ENCODE peak calls at places on chromosomes 4 and X, in nine cellular contexts. One of them, this sample, is unnamed.

GRCh38 chrX:42975906-42976305 is 197.9 kb upstream of the PPP1R2C start:
- DNase-seq in AG09319: no peak
- DNase-seq in iPS-NIHi11: no peak
- DNase-seq in T-helper 2 cell: no peak
- DNase-seq in adipocyte: no peak
- DNase-seq in AG09309: no peak
- DNase-seq in GM04503: no peak
- DNase-seq in mucosa of descending colon: no peak
- DNase-seq in AG20443: no peak
- DNase-seq in this sample: no peak

GRCh38 chrX:129759576-129760061 is 20.1 kb upstream of the SASH3 start:
- DNase-seq in AG20443: peak; percentile 51
- DNase-seq in GM04503: peak; percentile 44
- DNase-seq in iPS-NIHi11: no peak
- DNase-seq in AG09319: peak; percentile 28
- DNase-seq in T-helper 2 cell: no peak
- DNase-seq in mucosa of descending colon: no peak
- DNase-seq in adipocyte: peak; percentile 73
- DNase-seq in AG09309: peak; percentile 62
- DNase-seq in this sample: no peak

GRCh38 chr4:54099287-54099958 is 540 bp upstream of the GSX2 start:
- DNase-seq in GM04503: no peak
- DNase-seq in AG20443: no peak
- DNase-seq in T-helper 2 cell: no peak
- DNase-seq in adipocyte: peak; percentile 10
- DNase-seq in mucosa of descending colon: no peak
- DNase-seq in AG09319: no peak
- DNase-seq in iPS-NIHi11: no peak
- DNase-seq in AG09309: no peak
- DNase-seq in this sample: no peak

GRCh38 chr4:108821056-108821925 is 58.4 kb upstream of the ETNPPL start:
- DNase-seq in T-helper 2 cell: no peak
- DNase-seq in mucosa of descending colon: no peak
- DNase-seq in AG09319: no peak
- DNase-seq in iPS-NIHi11: no peak
- DNase-seq in AG20443: no peak
- DNase-seq in GM04503: no peak
- DNase-seq in adipocyte: peak; percentile 61
- DNase-seq in AG09309: no peak
- DNase-seq in this sample: no peak

GRCh38 chr4:188754372-188755002 is 615.2 kb downstream of the TRIML1 start:
- DNase-seq in mucosa of descending colon: no peak
- DNase-seq in AG20443: no peak
- DNase-seq in adipocyte: no peak
- DNase-seq in AG09309: no peak
- DNase-seq in iPS-NIHi11: no peak
- DNase-seq in AG09319: no peak
- DNase-seq in GM04503: no peak
- DNase-seq in T-helper 2 cell: no peak
- DNase-seq in this sample: no peak

GRCh38 chr4:8182858-8183725 is 16.0 kb upstream of the SH3TC1 start:
- DNase-seq in iPS-NIHi11: no peak
- DNase-seq in adipocyte: peak; percentile 55
- DNase-seq in mucosa of descending colon: peak; percentile 96
- DNase-seq in T-helper 2 cell: no peak
- DNase-seq in AG09309: peak; percentile 52
- DNase-seq in AG20443: peak; percentile 95
- DNase-seq in AG09319: peak; percentile 71
- DNase-seq in GM04503: peak; percentile 27
- DNase-seq in this sample: no peak

GRCh38 chr4:169024762-169025161 is 14.7 kb upstream of the CBR4 start:
- DNase-seq in GM04503: no peak
- DNase-seq in AG09309: no peak
- DNase-seq in AG09319: no peak
- DNase-seq in iPS-NIHi11: peak; percentile 34
- DNase-seq in mucosa of descending colon: no peak
- DNase-seq in T-helper 2 cell: no peak
- DNase-seq in AG20443: peak; percentile 68
- DNase-seq in adipocyte: peak; percentile 82
- DNase-seq in this sample: no peak

GRCh38 chrX:31546130-31546529 is 474.3 kb upstream of the FTHL17 start:
- DNase-seq in iPS-NIHi11: peak; percentile 3
- DNase-seq in GM04503: peak; percentile 42
- DNase-seq in AG09319: no peak
- DNase-seq in T-helper 2 cell: no peak
- DNase-seq in AG20443: peak; percentile 84
- DNase-seq in mucosa of descending colon: no peak
- DNase-seq in adipocyte: peak; percentile 47
- DNase-seq in AG09309: peak; percentile 61
- DNase-seq in this sample: no peak

GRCh38 chr4:72112514-72113156 is 80.8 kb downstream of the NPFFR2 start:
- DNase-seq in adipocyte: peak; percentile 35
- DNase-seq in iPS-NIHi11: no peak
- DNase-seq in AG09319: no peak
- DNase-seq in AG20443: no peak
- DNase-seq in GM04503: peak; percentile 1
- DNase-seq in T-helper 2 cell: no peak
- DNase-seq in AG09309: no peak
- DNase-seq in mucosa of descending colon: no peak
- DNase-seq in this sample: no peak

GRCh38 chr4:118969359-118969758 is 80.7 kb downstream of the SYNPO2 start:
- DNase-seq in AG09309: no peak
- DNase-seq in adipocyte: peak; percentile 86
- DNase-seq in mucosa of descending colon: no peak
- DNase-seq in AG09319: peak; percentile 46
- DNase-seq in GM04503: no peak
- DNase-seq in AG20443: peak; percentile 70
- DNase-seq in iPS-NIHi11: peak; percentile 38
- DNase-seq in T-helper 2 cell: no peak
- DNase-seq in this sample: no peak

GRCh38 chr4:25223770-25224375 is 10.0 kb upstream of the PI4K2B start:
- DNase-seq in GM04503: no peak
- DNase-seq in T-helper 2 cell: no peak
- DNase-seq in AG09309: no peak
- DNase-seq in iPS-NIHi11: no peak
- DNase-seq in adipocyte: peak; percentile 8
- DNase-seq in AG09319: no peak
- DNase-seq in mucosa of descending colon: no peak
- DNase-seq in AG20443: no peak
- DNase-seq in this sample: no peak

GRCh38 chr4:80454040-80454439 is 118.5 kb downstream of the CFAP299 start:
- DNase-seq in mucosa of descending colon: no peak
- DNase-seq in AG09319: no peak
- DNase-seq in T-helper 2 cell: no peak
- DNase-seq in iPS-NIHi11: no peak
- DNase-seq in adipocyte: no peak
- DNase-seq in AG09309: no peak
- DNase-seq in GM04503: no peak
- DNase-seq in AG20443: no peak
- DNase-seq in this sample: no peak

GRCh38 chrX:134513091-134513490 is 53.1 kb downstream of the HPRT1 start:
- DNase-seq in mucosa of descending colon: no peak
- DNase-seq in AG09309: no peak
- DNase-seq in AG09319: no peak
- DNase-seq in iPS-NIHi11: no peak
- DNase-seq in AG20443: no peak
- DNase-seq in GM04503: no peak
- DNase-seq in adipocyte: no peak
- DNase-seq in T-helper 2 cell: no peak
- DNase-seq in this sample: no peak

GRCh38 chr4:87304659-87305277 is 17.9 kb downstream of the HSD17B13 start:
- DNase-seq in iPS-NIHi11: no peak
- DNase-seq in T-helper 2 cell: no peak
- DNase-seq in AG09319: no peak
- DNase-seq in mucosa of descending colon: no peak
- DNase-seq in GM04503: no peak
- DNase-seq in AG20443: peak; percentile 10
- DNase-seq in AG09309: no peak
- DNase-seq in adipocyte: peak; percentile 25
- DNase-seq in this sample: no peak

GRCh38 chr4:173420324-173420752 is 21.4 kb upstream of the SCRG1 start:
- DNase-seq in adipocyte: peak; percentile 71
- DNase-seq in AG09309: no peak
- DNase-seq in AG09319: no peak
- DNase-seq in mucosa of descending colon: no peak
- DNase-seq in GM04503: no peak
- DNase-seq in T-helper 2 cell: no peak
- DNase-seq in iPS-NIHi11: peak; percentile 21
- DNase-seq in AG20443: peak; percentile 37
- DNase-seq in this sample: no peak

GRCh38 chr4:34771632-34772031 is 1472.7 kb downstream of the ARAP2 start:
- DNase-seq in AG20443: no peak
- DNase-seq in T-helper 2 cell: no peak
- DNase-seq in AG09309: no peak
- DNase-seq in adipocyte: no peak
- DNase-seq in GM04503: no peak
- DNase-seq in AG09319: no peak
- DNase-seq in iPS-NIHi11: no peak
- DNase-seq in mucosa of descending colon: no peak
- DNase-seq in this sample: no peak

GRCh38 chr4:112747035-112747434 is 110.1 kb downstream of the LARP7 start:
- DNase-seq in GM04503: no peak
- DNase-seq in mucosa of descending colon: no peak
- DNase-seq in T-helper 2 cell: no peak
- DNase-seq in AG09319: no peak
- DNase-seq in AG20443: no peak
- DNase-seq in adipocyte: no peak
- DNase-seq in iPS-NIHi11: peak; percentile 19
- DNase-seq in AG09309: no peak
- DNase-seq in this sample: no peak

GRCh38 chr4:3641501-3641900 is 109.3 kb upstream of the LRPAP1 start:
- DNase-seq in GM04503: no peak
- DNase-seq in T-helper 2 cell: no peak
- DNase-seq in mucosa of descending colon: peak; percentile 11
- DNase-seq in AG09309: no peak
- DNase-seq in AG20443: no peak
- DNase-seq in adipocyte: no peak
- DNase-seq in iPS-NIHi11: no peak
- DNase-seq in AG09319: no peak
- DNase-seq in this sample: no peak

GRCh38 chr4:66855956-66856355 is 689.3 kb downstream of the CENPC start:
- DNase-seq in GM04503: no peak
- DNase-seq in adipocyte: peak; percentile 41
- DNase-seq in AG09309: no peak
- DNase-seq in AG09319: no peak
- DNase-seq in AG20443: no peak
- DNase-seq in T-helper 2 cell: no peak
- DNase-seq in iPS-NIHi11: no peak
- DNase-seq in mucosa of descending colon: no peak
- DNase-seq in this sample: no peak

GRCh38 chr4:26000274-26000950 is 86.4 kb downstream of the SMIM20 start:
- DNase-seq in mucosa of descending colon: no peak
- DNase-seq in AG09309: no peak
- DNase-seq in AG20443: no peak
- DNase-seq in AG09319: no peak
- DNase-seq in adipocyte: no peak
- DNase-seq in T-helper 2 cell: no peak
- DNase-seq in GM04503: no peak
- DNase-seq in iPS-NIHi11: no peak
- DNase-seq in this sample: no peak

GRCh38 chr4:82784615-82785247 is 13.9 kb downstream of the SCD5 start:
- DNase-seq in mucosa of descending colon: no peak
- DNase-seq in iPS-NIHi11: no peak
- DNase-seq in AG20443: peak; percentile 30
- DNase-seq in AG09319: no peak
- DNase-seq in adipocyte: no peak
- DNase-seq in T-helper 2 cell: no peak
- DNase-seq in AG09309: no peak
- DNase-seq in GM04503: no peak
- DNase-seq in this sample: no peak

GRCh38 chr4:99655315-99656081 is 2.1 kb downstream of the C4orf54 start:
- DNase-seq in AG20443: no peak
- DNase-seq in mucosa of descending colon: no peak
- DNase-seq in AG09309: peak; percentile 3
- DNase-seq in T-helper 2 cell: no peak
- DNase-seq in AG09319: peak; percentile 7
- DNase-seq in iPS-NIHi11: no peak
- DNase-seq in adipocyte: peak; percentile 83
- DNase-seq in GM04503: no peak
- DNase-seq in this sample: no peak

GRCh38 chr4:157885785-157886184 is 287.0 kb downstream of the GASK1B start:
- DNase-seq in T-helper 2 cell: no peak
- DNase-seq in iPS-NIHi11: no peak
- DNase-seq in mucosa of descending colon: no peak
- DNase-seq in adipocyte: no peak
- DNase-seq in AG20443: no peak
- DNase-seq in AG09319: no peak
- DNase-seq in AG09309: no peak
- DNase-seq in GM04503: no peak
- DNase-seq in this sample: no peak

GRCh38 chr4:149166886-149167285 is 648.8 kb downstream of the IQCM start:
- DNase-seq in adipocyte: no peak
- DNase-seq in AG09309: no peak
- DNase-seq in T-helper 2 cell: no peak
- DNase-seq in GM04503: no peak
- DNase-seq in AG20443: no peak
- DNase-seq in AG09319: no peak
- DNase-seq in mucosa of descending colon: no peak
- DNase-seq in iPS-NIHi11: no peak
- DNase-seq in this sample: no peak

GRCh38 chrX:29187264-29187663 is 600.0 kb downstream of the IL1RAPL1 start:
- DNase-seq in GM04503: no peak
- DNase-seq in adipocyte: no peak
- DNase-seq in AG20443: no peak
- DNase-seq in mucosa of descending colon: no peak
- DNase-seq in AG09319: no peak
- DNase-seq in iPS-NIHi11: no peak
- DNase-seq in AG09309: no peak
- DNase-seq in T-helper 2 cell: no peak
- DNase-seq in this sample: no peak

GRCh38 chrX:13014111-13015094 is 30.0 kb downstream of the FAM9C start:
- DNase-seq in T-helper 2 cell: no peak
- DNase-seq in GM04503: no peak
- DNase-seq in AG09319: no peak
- DNase-seq in AG09309: no peak
- DNase-seq in AG20443: no peak
- DNase-seq in mucosa of descending colon: no peak
- DNase-seq in iPS-NIHi11: no peak
- DNase-seq in adipocyte: peak; percentile 24
- DNase-seq in this sample: no peak

GRCh38 chr4:144591401-144591800 is 54.6 kb upstream of the HHIP start:
- DNase-seq in AG09319: peak; percentile 18
- DNase-seq in GM04503: peak; percentile 43
- DNase-seq in AG20443: peak; percentile 53
- DNase-seq in mucosa of descending colon: peak; percentile 53
- DNase-seq in AG09309: peak; percentile 79
- DNase-seq in iPS-NIHi11: no peak
- DNase-seq in T-helper 2 cell: no peak
- DNase-seq in adipocyte: peak; percentile 78
- DNase-seq in this sample: no peak

GRCh38 chrX:96424007-96424406 is 260.6 kb upstream of the DIAPH2 start:
- DNase-seq in iPS-NIHi11: no peak
- DNase-seq in AG09319: no peak
- DNase-seq in AG09309: no peak
- DNase-seq in GM04503: no peak
- DNase-seq in mucosa of descending colon: no peak
- DNase-seq in adipocyte: peak; percentile 50
- DNase-seq in AG20443: peak; percentile 8
- DNase-seq in T-helper 2 cell: no peak
- DNase-seq in this sample: no peak

GRCh38 chr4:181597766-181598165 is 645.4 kb upstream of the TENM3 start:
- DNase-seq in adipocyte: peak; percentile 34
- DNase-seq in GM04503: no peak
- DNase-seq in AG09319: no peak
- DNase-seq in mucosa of descending colon: no peak
- DNase-seq in T-helper 2 cell: no peak
- DNase-seq in iPS-NIHi11: no peak
- DNase-seq in AG09309: no peak
- DNase-seq in AG20443: no peak
- DNase-seq in this sample: no peak

GRCh38 chrX:7028246-7028645 is 119.3 kb upstream of the STS start:
- DNase-seq in adipocyte: no peak
- DNase-seq in AG20443: peak; percentile 13
- DNase-seq in AG09309: no peak
- DNase-seq in mucosa of descending colon: no peak
- DNase-seq in iPS-NIHi11: no peak
- DNase-seq in T-helper 2 cell: no peak
- DNase-seq in AG09319: no peak
- DNase-seq in GM04503: no peak
- DNase-seq in this sample: no peak

GRCh38 chr4:81970454-81970853 is 403.3 kb downstream of the HNRNPD start:
- DNase-seq in T-helper 2 cell: no peak
- DNase-seq in GM04503: no peak
- DNase-seq in AG20443: no peak
- DNase-seq in AG09309: no peak
- DNase-seq in adipocyte: no peak
- DNase-seq in AG09319: no peak
- DNase-seq in mucosa of descending colon: no peak
- DNase-seq in iPS-NIHi11: no peak
- DNase-seq in this sample: no peak

This sample was measured in T follicular helper cell.